ENCODE peak calls at places on chromosomes 3 and 15, in four cellular contexts. One of them, this sample, is unnamed.

GRCh38 chr3:186825294-186825821 is 17.2 kb upstream of the ADIPOQ start:
- DNase-seq in cardiac fibroblast: peak; percentile 59
- DNase-seq in uterus: no peak
- DNase-seq in SK-N-SH: no peak
- DNase-seq in this sample: peak; percentile 55

GRCh38 chr15:82870727-82871576 is 61.5 kb downstream of the WHAMM start:
- DNase-seq in uterus: no peak
- DNase-seq in SK-N-SH: no peak
- DNase-seq in cardiac fibroblast: no peak
- DNase-seq in this sample: no peak

GRCh38 chr3:81910244-81910852 is 148.9 kb upstream of the GBE1 start:
- DNase-seq in uterus: no peak
- DNase-seq in SK-N-SH: peak; percentile 25
- DNase-seq in cardiac fibroblast: peak; percentile 50
- DNase-seq in this sample: peak; percentile 49

GRCh38 chr3:89380006-89380405 is 272.6 kb downstream of the EPHA3 start:
- DNase-seq in SK-N-SH: no peak
- DNase-seq in uterus: no peak
- DNase-seq in cardiac fibroblast: peak; percentile 75
- DNase-seq in this sample: peak; percentile 54

GRCh38 chr3:22858486-22858885 is 344.6 kb upstream of the UBE2E2 start:
- DNase-seq in uterus: no peak
- DNase-seq in cardiac fibroblast: no peak
- DNase-seq in SK-N-SH: no peak
- DNase-seq in this sample: no peak

GRCh38 chr3:39501982-39502837 is 34.7 kb downstream of the MOBP start:
- DNase-seq in SK-N-SH: peak; percentile 76
- DNase-seq in cardiac fibroblast: no peak
- DNase-seq in uterus: no peak
- DNase-seq in this sample: no peak

GRCh38 chr3:59839283-59839682 is 789.5 kb upstream of the CFAP20DC start:
- DNase-seq in uterus: no peak
- DNase-seq in cardiac fibroblast: peak; percentile 66
- DNase-seq in SK-N-SH: no peak
- DNase-seq in this sample: peak; percentile 58

GRCh38 chr3:50617096-50617791 is at the start of gene MAPKAPK3:
- DNase-seq in SK-N-SH: no peak
- DNase-seq in uterus: no peak
- DNase-seq in cardiac fibroblast: no peak
- DNase-seq in this sample: no peak

GRCh38 chr3:15309662-15310335 is 22.6 kb downstream of the SH3BP5 start:
- DNase-seq in cardiac fibroblast: peak; percentile 42
- DNase-seq in uterus: no peak
- DNase-seq in SK-N-SH: no peak
- DNase-seq in this sample: no peak

GRCh38 chr15:84616235-84616634 is 15.4 kb downstream of the ZSCAN2 start:
- DNase-seq in cardiac fibroblast: peak; percentile 6
- DNase-seq in uterus: no peak
- DNase-seq in SK-N-SH: no peak
- DNase-seq in this sample: no peak

GRCh38 chr15:42593143-42593542 is 17.7 kb downstream of the STARD9 start:
- DNase-seq in uterus: peak; percentile 46
- DNase-seq in cardiac fibroblast: peak; percentile 35
- DNase-seq in SK-N-SH: no peak
- DNase-seq in this sample: no peak

GRCh38 chr15:50968353-50968752 is 59.9 kb downstream of the AP4E1 start:
- DNase-seq in SK-N-SH: no peak
- DNase-seq in cardiac fibroblast: peak; percentile 75
- DNase-seq in uterus: no peak
- DNase-seq in this sample: no peak

GRCh38 chr3:53137221-53137620 is 7.0 kb upstream of the RFT1 start:
- DNase-seq in uterus: no peak
- DNase-seq in SK-N-SH: no peak
- DNase-seq in cardiac fibroblast: no peak
- DNase-seq in this sample: no peak

GRCh38 chr15:62896380-62896866 is 146.1 kb upstream of the TPM1 start:
- DNase-seq in uterus: no peak
- DNase-seq in SK-N-SH: no peak
- DNase-seq in cardiac fibroblast: peak; percentile 76
- DNase-seq in this sample: peak; percentile 46

GRCh38 chr3:140842984-140843649 is 98.5 kb upstream of the SLC25A36 start:
- DNase-seq in uterus: no peak
- DNase-seq in SK-N-SH: no peak
- DNase-seq in cardiac fibroblast: no peak
- DNase-seq in this sample: no peak

GRCh38 chr15:48285329-48286214 is 45.7 kb upstream of the DUT start:
- DNase-seq in uterus: peak; percentile 43
- DNase-seq in cardiac fibroblast: peak; percentile 92
- DNase-seq in SK-N-SH: peak; percentile 61
- DNase-seq in this sample: peak; percentile 88

GRCh38 chr3:132499071-132499470 is 81.8 kb downstream of the DNAJC13 start:
- DNase-seq in cardiac fibroblast: no peak
- DNase-seq in SK-N-SH: no peak
- DNase-seq in uterus: no peak
- DNase-seq in this sample: no peak

GRCh38 chr15:81304226-81304625 is 19.7 kb downstream of the STARD5 start:
- DNase-seq in SK-N-SH: no peak
- DNase-seq in cardiac fibroblast: peak; percentile 89
- DNase-seq in uterus: no peak
- DNase-seq in this sample: peak; percentile 83

GRCh38 chr3:123564056-123564455 is 20.8 kb downstream of the HACD2 start:
- DNase-seq in uterus: no peak
- DNase-seq in cardiac fibroblast: no peak
- DNase-seq in SK-N-SH: no peak
- DNase-seq in this sample: no peak

DNA sequence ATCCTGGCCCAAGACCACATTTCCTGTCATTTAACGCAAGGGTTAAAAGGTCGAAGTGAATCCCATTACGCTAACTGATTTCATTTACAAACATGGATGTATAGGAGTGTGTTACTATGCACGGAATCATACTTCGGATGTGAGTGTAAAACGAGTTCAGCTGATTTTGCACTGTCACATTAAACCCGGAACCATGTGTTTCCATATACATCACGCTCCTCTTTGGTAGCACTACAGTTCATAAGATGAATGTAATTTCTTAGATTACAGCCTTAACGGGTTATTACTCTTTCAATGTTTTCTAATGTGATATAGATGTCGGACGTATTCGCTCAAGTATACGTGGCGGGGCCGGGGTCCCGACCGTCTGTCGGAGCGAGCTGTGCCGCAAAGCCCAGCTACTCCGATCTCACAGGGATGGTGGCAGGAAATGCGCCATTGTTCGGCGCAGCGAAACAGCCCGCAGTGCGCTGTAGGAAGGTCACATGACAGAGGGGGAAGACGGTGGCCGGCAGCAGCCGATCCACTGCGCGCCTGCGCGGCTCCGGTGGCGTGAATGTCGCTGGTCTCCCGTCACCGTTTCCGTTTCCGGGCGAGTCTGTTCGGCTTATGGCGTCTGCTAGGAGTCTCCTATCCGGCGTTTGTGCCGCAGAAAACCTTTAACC is 97.3 kb downstream of the NPAP1 start:
- DNase-seq in SK-N-SH: peak; percentile 77
- DNase-seq in cardiac fibroblast: peak; percentile 77
- DNase-seq in uterus: peak; percentile 18
- DNase-seq in this sample: peak; percentile 84
- H3K4me3 ChIP-seq in SK-N-SH: peak overlapping the region; percentile 49
- H3K4me3 ChIP-seq in cardiac fibroblast: peak overlapping the region; percentile 32
- H3K4me3 ChIP-seq in uterus: peak overlapping the region; percentile 17
- H3K4me3 ChIP-seq in this sample: peak overlapping the region; percentile 45

GRCh38 chr3:164375995-164376394 is 702.3 kb downstream of the SI start:
- DNase-seq in cardiac fibroblast: no peak
- DNase-seq in SK-N-SH: no peak
- DNase-seq in uterus: no peak
- DNase-seq in this sample: no peak
- TF ChIP-seq CTCF in cardiac fibroblast: no peak
- TF ChIP-seq CTCF in SK-N-SH: no peak
- TF ChIP-seq CTCF in uterus: no peak
- TF ChIP-seq CTCF in this sample: no peak

GRCh38 chr3:30658328-30659052 is 52.1 kb downstream of the TGFBR2 start:
- DNase-seq in cardiac fibroblast: peak; percentile 82
- DNase-seq in uterus: no peak
- DNase-seq in SK-N-SH: no peak
- DNase-seq in this sample: peak; percentile 73
- H3K4me3 ChIP-seq in cardiac fibroblast: no peak overlapping the region
- H3K4me3 ChIP-seq in uterus: no peak overlapping the region
- H3K4me3 ChIP-seq in SK-N-SH: no peak overlapping the region
- H3K4me3 ChIP-seq in this sample: peak overlapping the region; percentile 15

GRCh38 chr3:150372320-150373118 is 35.6 kb upstream of the TSC22D2 start:
- DNase-seq in SK-N-SH: no peak
- DNase-seq in uterus: no peak
- DNase-seq in cardiac fibroblast: peak; percentile 55
- DNase-seq in this sample: peak; percentile 33
- TF ChIP-seq CTCF in SK-N-SH: peak; percentile 47
- TF ChIP-seq CTCF in uterus: no peak
- TF ChIP-seq CTCF in cardiac fibroblast: peak; percentile 40
- TF ChIP-seq CTCF in this sample: peak; percentile 27

DNA sequence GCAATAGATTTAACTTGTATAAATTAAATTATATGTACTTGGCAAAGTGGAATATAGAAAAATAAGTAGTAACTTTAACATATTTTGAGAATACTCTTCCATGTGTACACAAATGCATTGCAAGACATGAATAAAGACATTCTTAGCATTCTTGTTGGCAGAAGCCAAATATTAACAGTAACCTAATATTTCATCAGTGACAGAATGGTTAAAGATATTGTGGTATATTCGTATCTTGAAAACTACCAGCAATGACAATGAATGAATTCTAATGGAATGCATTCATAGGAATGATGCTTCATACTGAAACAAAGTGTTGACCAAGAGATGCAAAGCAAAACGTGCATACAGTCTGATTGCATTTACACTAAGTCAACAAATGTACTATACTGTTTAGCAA is 524.7 kb downstream of the GRM7 start:
- DNase-seq in SK-N-SH: no peak
- DNase-seq in uterus: no peak
- DNase-seq in cardiac fibroblast: peak; percentile 6
- DNase-seq in this sample: peak; percentile 29
- H3K4me3 ChIP-seq in SK-N-SH: no peak overlapping the region
- H3K4me3 ChIP-seq in uterus: no peak overlapping the region
- H3K4me3 ChIP-seq in cardiac fibroblast: no peak overlapping the region
- H3K4me3 ChIP-seq in this sample: no peak overlapping the region

GRCh38 chr3:145116769-145117168 is 1044.2 kb downstream of the PLOD2 start:
- DNase-seq in uterus: no peak
- DNase-seq in SK-N-SH: no peak
- DNase-seq in cardiac fibroblast: no peak
- DNase-seq in this sample: no peak

DNA sequence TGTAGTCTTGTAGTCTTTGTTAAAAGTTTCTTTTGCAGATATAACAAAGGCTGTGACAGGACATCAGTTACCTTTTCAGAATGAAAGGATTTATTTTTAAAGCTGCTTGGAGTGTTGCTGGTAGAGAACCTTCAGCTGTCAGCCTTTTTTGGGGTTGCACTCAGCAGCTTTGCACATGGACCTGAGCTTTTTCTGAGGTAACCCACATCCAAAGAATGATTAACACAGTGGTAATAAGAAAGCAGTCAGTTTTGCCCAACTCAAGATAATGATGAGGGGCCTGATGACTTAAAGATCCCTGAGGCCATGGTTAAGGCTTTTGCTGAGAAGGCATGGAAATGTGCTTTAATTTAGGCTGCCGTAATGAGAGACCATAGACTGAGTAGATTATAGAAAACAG is 1042.7 kb downstream of the PLOD2 start:
- DNase-seq in cardiac fibroblast: no peak
- DNase-seq in uterus: no peak
- DNase-seq in SK-N-SH: no peak
- DNase-seq in this sample: no peak
- TF ChIP-seq CTCF in cardiac fibroblast: no peak
- TF ChIP-seq CTCF in uterus: no peak
- TF ChIP-seq CTCF in SK-N-SH: no peak
- TF ChIP-seq CTCF in this sample: no peak

GRCh38 chr3:71721721-71722157 is 3.5 kb downstream of the EIF4E3 start:
- DNase-seq in cardiac fibroblast: no peak
- DNase-seq in uterus: no peak
- DNase-seq in SK-N-SH: no peak
- DNase-seq in this sample: no peak

GRCh38 chr3:71724171-71724453 is 1.1 kb downstream of the EIF4E3 start:
- DNase-seq in SK-N-SH: no peak
- DNase-seq in uterus: no peak
- DNase-seq in cardiac fibroblast: no peak
- DNase-seq in this sample: no peak

GRCh38 chr3:71721002-71721401 is 4.2 kb downstream of the EIF4E3 start:
- DNase-seq in SK-N-SH: no peak
- DNase-seq in cardiac fibroblast: no peak
- DNase-seq in uterus: no peak
- DNase-seq in this sample: no peak

GRCh38 chr3:71723452-71724170 is 1.6 kb downstream of the EIF4E3 start:
- DNase-seq in SK-N-SH: no peak
- DNase-seq in uterus: no peak
- DNase-seq in cardiac fibroblast: no peak
- DNase-seq in this sample: no peak

GRCh38 chr3:71722693-71723092 is 2.5 kb downstream of the EIF4E3 start:
- DNase-seq in cardiac fibroblast: no peak
- DNase-seq in uterus: no peak
- DNase-seq in SK-N-SH: no peak
- DNase-seq in this sample: no peak
- H3K4me3 ChIP-seq in cardiac fibroblast: no peak overlapping the region
- H3K4me3 ChIP-seq in uterus: no peak overlapping the region
- H3K4me3 ChIP-seq in SK-N-SH: no peak overlapping the region
- H3K4me3 ChIP-seq in this sample: no peak overlapping the region

This sample was measured in fibroblast of pulmonary artery.